ENCODE peak calls at places on chromosomes 4 and X, in ten cellular contexts. X is neural crest cell; D is NCI-H1417; N is GM04504; K is COR-L47; Q is coronary artery; O is Peyer's patch; J is stimulated activated CD4-positive, alpha-beta T cell treated with anti-CD3 and anti-CD28 coated beads, Interleukin-4, amount 100 ng/mL, for 1 hour; U is GOT3; W is GM19239. S is an unnamed sample.

GRCh38 chr4:150394046-150394445 is 187.9 kb upstream of the MAB21L2 start:
- DNase-seq in X (no peak), D (no peak), N (no peak), K (no peak), Q (no peak), O (no peak), J (no peak), U (no peak), W (no peak), S (no peak)

GRCh38 chrX:9519546-9520210 is 54.8 kb downstream of the TBL1X start:
- DNase-seq in X (no peak), D (no peak), N (no peak), K (no peak), Q (peak), O (no peak), J (no peak), U (no peak), W (no peak), S (no peak)

GRCh38 chr4:71906096-71906495 is 122.2 kb upstream of the GC start:
- DNase-seq in X (no peak), D (no peak), N (no peak), K (no peak), Q (no peak), O (no peak), J (no peak), U (no peak), W (no peak), S (no peak)

GRCh38 chr4:186570193-186570996 is 15.0 kb upstream of the MTNR1A start:
- DNase-seq in X (no peak), D (no peak), N (no peak), K (no peak), Q (no peak), O (no peak), J (no peak), U (no peak), W (no peak), S (no peak)

GRCh38 chr4:118967393-118967792 is 78.7 kb downstream of the SYNPO2 start:
- DNase-seq in X (no peak), D (no peak), N (no peak), K (no peak), Q (no peak), O (no peak), J (no peak), U (no peak), W (no peak), S (no peak)

GRCh38 chr4:112509243-112510190 is 6.5 kb downstream of the NEUROG2 start:
- DNase-seq in X (peak), D (peak), N (no peak), K (no peak), Q (no peak), O (no peak), J (no peak), U (no peak), W (no peak), S (no peak)

GRCh38 chr4:152860057-152860456 is 76.1 kb upstream of the FHDC1 start:
- DNase-seq in X (no peak), D (no peak), N (no peak), K (no peak), Q (no peak), O (no peak), J (no peak), U (no peak), W (no peak), S (no peak)

GRCh38 chrX:24012266-24012665 is 14.7 kb downstream of the KLHL15 start:
- DNase-seq in X (no peak), D (no peak), N (no peak), K (no peak), Q (no peak), O (no peak), J (no peak), U (no peak), W (no peak), S (no peak)

GRCh38 chr4:173332963-173333657 is 1.0 kb downstream of the HMGB2 start:
- DNase-seq in X (no peak), D (peak), N (no peak), K (no peak), Q (no peak), O (no peak), J (no peak), U (no peak), W (no peak), S (peak)

GRCh38 chr4:168811793-168812651 is 198.0 kb downstream of the CBR4 start:
- DNase-seq in X (no peak), D (peak), N (no peak), K (no peak), Q (no peak), O (no peak), J (no peak), U (no peak), W (no peak), S (no peak)

GRCh38 chr4:151165205-151166000 is 66.0 kb downstream of the RPS3A start:
- DNase-seq in X (no peak), D (no peak), N (no peak), K (no peak), Q (no peak), O (no peak), J (no peak), U (no peak), W (no peak), S (no peak)

GRCh38 chrX:132482632-132483031 is 6.2 kb downstream of the MBNL3 start:
- DNase-seq in X (no peak), D (peak), N (no peak), K (no peak), Q (no peak), O (no peak), J (no peak), U (no peak), W (no peak), S (no peak)

GRCh38 chr4:104693601-104694201 is 199.0 kb upstream of the CXXC4 start:
- DNase-seq in X (no peak), D (no peak), N (no peak), K (no peak), Q (no peak), O (no peak), J (no peak), U (no peak), W (peak), S (no peak)

GRCh38 chr4:78057600-78058560 is 757 bp downstream of the FRAS1 start:
- DNase-seq in X (peak), D (peak), N (no peak), K (peak), Q (peak), O (peak), J (peak), U (no peak), W (no peak), S (peak)

GRCh38 chrX:12970691-12971202 is 4.2 kb upstream of the TMSB4X start:
- DNase-seq in X (no peak), D (peak), N (no peak), K (peak), Q (no peak), O (peak), J (no peak), U (peak), W (no peak), S (no peak)

GRCh38 chr4:101753702-101754101 is 36.8 kb upstream of the BANK1 start:
- DNase-seq in X (no peak), D (no peak), N (peak), K (no peak), Q (no peak), O (no peak), J (no peak), U (no peak), W (no peak), S (no peak)

GRCh38 chrX:29659911-29660310 is 555.5 kb upstream of the MAGEB2 start:
- DNase-seq in X (no peak), D (no peak), N (no peak), K (no peak), Q (no peak), O (no peak), J (no peak), U (no peak), W (no peak), S (no peak)

GRCh38 chr4:156959298-156959702 is 12.3 kb downstream of the PDGFC start:
- DNase-seq in X (no peak), D (no peak), N (peak), K (no peak), Q (no peak), O (no peak), J (no peak), U (no peak), W (no peak), S (no peak)

GRCh38 chr4:12411072-12411471 is 982.4 kb upstream of the HS3ST1 start:
- DNase-seq in X (no peak), D (no peak), N (no peak), K (no peak), Q (no peak), O (no peak), J (no peak), U (no peak), W (no peak), S (no peak)

GRCh38 chrX:110168585-110168984 is 149.3 kb downstream of the AMMECR1 start:
- DNase-seq in X (no peak), D (no peak), N (no peak), K (no peak), Q (no peak), O (no peak), J (no peak), U (no peak), W (no peak), S (no peak)

S was measured in Caco-2.